ENCODE peak calls at places on chromosomes 1 and 21, in five cellular contexts. K is CD8-positive, alpha-beta memory T cell; L is cardiac muscle cell; T is brain microvascular endothelial cell; F is ovary. M is an unnamed sample.
A peak's percentile ranks its signal among the peaks of the same experiment; 100 is the strongest.

GRCh38 chr1:212952596-212952995 is 2.3 kb downstream of the VASH2 start:
- DNase-seq in K (no peak), L (no peak), T (no peak), F (no peak), M (no peak)

GRCh38 chr1:31868862-31869261 is 53.0 kb upstream of the SPOCD1 start:
- DNase-seq in K (no peak), L (no peak), T (no peak), F (no peak), M (no peak)

GRCh38 chr1:19476440-19477190 is 8.7 kb downstream of the CAPZB start:
- DNase-seq in K (peak; percentile 56), L (no peak), T (peak; percentile 48), F (no peak), M (peak; percentile 55)

GRCh38 chr21:45404726-45405270 is at the start of gene COL18A1:
- DNase-seq in K (peak; percentile 14), L (peak; percentile 82), T (no peak), F (peak; percentile 87), M (peak; percentile 64)

GRCh38 chr1:2786329-2787162 is 14.9 kb downstream of the TTC34 start:
- DNase-seq in K (peak; percentile 60), L (no peak), T (no peak), F (no peak), M (peak; percentile 63)

GRCh38 chr1:31783846-31784245 is 19.7 kb upstream of the ADGRB2 start:
- DNase-seq in K (no peak), L (no peak), T (no peak), F (peak; percentile 23), M (peak; percentile 27)

GRCh38 chr1:61618755-61619154 is 106.2 kb downstream of the TM2D1 start:
- DNase-seq in K (no peak), L (no peak), T (no peak), F (no peak), M (no peak)

GRCh38 chr1:174680101-174680500 is 232.3 kb downstream of the GPR52 start:
- DNase-seq in K (no peak), L (no peak), T (no peak), F (no peak), M (no peak)

DNA sequence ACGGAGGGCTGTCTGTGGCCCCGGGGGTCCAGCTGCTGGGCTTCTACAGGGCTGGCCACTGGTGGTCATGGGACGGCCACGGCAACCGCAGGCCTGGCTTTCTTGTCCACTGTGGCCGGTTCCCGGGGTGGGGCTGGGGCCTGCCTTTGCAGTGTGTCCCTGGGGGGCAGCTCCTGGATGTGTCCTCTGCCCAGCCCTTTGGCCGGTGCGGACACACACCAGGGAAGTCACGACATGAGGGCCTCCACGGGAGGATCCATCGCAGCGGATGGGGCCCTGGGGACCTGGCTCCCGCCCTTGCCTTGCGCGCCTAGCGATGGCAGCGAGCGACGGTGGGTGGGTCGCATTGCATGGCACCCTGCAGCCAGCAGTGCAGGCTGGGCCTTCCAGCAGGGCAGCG is 18.0 kb downstream of the PFKL start:
- DNase-seq in K (no peak), L (no peak), T (no peak), F (no peak), M (no peak)
- H3K4me3 ChIP-seq in K (no peak overlapping the region), L (no peak overlapping the region), T (no peak overlapping the region), F (no peak overlapping the region), M (no peak overlapping the region)

DNA sequence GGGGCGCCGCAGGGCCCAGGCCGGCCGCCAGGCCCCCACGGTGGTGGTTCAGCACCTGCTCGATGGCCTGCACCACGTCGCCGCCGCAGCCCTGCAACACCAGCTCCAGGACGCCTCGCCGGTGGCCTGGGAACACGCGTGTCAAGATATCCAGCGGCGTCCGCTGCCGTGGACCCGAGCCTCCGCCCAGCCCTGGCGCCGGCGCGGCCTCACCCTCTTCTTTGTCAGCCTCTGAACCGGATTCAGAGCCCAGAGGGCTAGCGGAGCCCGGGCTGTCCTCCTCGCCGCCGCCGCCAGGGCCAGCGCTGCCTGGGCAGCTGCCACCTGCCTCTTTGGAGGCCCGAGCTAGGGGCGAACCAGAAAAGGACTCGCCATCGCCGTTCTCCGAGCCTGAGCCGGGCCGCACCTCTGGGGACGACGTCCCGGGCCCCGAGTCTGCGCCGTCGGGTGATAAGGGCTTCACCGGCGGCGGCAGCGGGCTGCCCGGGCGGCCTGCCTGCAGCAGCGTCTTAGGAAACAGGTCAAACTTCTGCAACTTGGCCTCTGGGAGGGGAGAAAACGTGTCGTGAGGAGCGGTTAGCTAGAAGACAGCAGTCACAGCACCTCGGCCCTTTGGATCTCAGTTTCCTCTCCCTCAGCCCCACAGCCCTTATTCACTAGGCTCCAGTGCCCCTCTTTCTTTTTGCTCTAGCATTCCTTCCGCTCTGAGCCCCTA is 3.9 kb downstream of the DMRTA2 start:
- DNase-seq in K (no peak), L (no peak), T (no peak), F (no peak), M (no peak)
- H3K27me3 ChIP-seq in K (peaks cover 22% of the 10 kb centered on the region), L (peaks cover 100% of the 10 kb centered on the region), T (peaks cover 96% of the 10 kb centered on the region), F (peaks cover 18% of the 10 kb centered on the region), M (peaks cover 97% of the 10 kb centered on the region)

DNA sequence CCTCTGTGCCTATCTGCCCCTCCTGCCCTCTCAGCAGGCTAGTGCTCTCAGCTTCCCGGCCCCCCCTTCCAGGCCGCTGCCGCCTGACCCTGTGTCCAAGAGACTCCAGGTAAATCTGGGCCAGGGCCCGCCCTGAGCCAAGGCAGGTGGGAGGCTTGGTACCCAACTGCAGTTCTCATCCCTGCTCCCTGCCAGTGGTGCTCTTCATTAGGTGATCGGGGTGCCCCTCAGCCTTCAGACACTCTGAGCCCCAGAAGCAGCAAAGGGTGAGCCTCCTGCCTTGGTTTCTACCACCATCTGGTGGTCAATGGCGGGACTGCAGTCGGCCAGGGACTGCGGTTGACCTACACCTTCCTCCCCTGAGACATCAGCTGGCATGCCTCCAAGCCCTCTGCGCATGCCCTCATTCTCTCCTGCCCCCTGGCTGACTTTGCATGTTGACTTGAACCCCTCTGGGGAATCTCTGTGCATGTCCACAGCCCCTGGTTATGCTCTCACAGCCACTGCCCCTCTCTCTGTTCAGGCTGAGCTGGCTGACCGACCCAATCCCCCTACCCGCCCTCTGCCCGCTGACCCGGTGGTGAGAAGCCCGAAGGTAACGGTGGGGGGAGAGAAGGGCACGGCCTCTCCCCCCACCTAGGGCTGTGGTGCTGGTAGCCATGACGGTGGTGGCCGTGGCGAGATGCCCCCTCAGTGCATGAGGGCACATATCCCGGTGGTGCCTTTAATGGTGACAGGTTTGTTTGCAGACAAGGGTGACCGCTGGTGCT is 2.0 kb upstream of the EFNA4 start:
- DNase-seq in K (peak; percentile 95), L (peak; percentile 90), T (peak; percentile 81), F (peak; percentile 92), M (peak; percentile 88)
- H3K4me3 ChIP-seq in K (no peak overlapping the region), L (no peak overlapping the region), T (no peak overlapping the region), F (no peak overlapping the region), M (no peak overlapping the region)

GRCh38 chr1:154777151-154777550 is 92.9 kb downstream of the KCNN3 start:
- DNase-seq in K (no peak), L (no peak), T (no peak), F (no peak), M (no peak)
- H3K27me3 ChIP-seq in K (no peaks in the 10 kb centered on the region), L (no peaks in the 10 kb centered on the region), T (no peaks in the 10 kb centered on the region), F (no peaks in the 10 kb centered on the region), M (no peaks in the 10 kb centered on the region)

DNA sequence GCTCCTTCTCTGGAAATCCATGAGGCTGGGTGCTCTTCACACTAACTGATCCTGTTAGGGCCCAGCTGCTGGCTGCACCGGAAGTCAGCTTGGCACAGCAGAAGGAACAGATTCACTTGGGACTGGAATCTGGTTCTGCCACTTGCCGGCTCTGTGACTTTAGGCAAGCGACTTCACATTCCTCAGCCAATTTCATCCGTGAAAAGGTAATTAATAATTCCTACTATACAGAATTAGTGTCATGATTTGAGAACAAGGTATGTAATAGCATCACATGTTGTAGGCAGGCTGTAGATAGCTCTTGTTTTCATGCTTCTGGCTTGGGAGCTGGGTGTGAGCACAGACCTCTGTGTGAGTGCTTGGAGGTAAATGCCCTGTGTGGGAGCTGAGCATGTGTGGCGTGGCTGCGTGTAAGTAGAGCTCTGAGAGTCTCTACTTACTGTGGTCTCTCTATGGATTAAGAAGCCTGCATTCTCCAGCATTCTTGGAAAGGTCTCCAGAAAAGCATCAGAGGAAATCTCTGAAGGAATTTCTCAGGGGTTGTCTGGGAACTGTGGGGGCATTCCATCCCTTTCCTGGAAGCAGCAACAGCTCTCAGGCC is 47.5 kb upstream of the PPM1J start:
- DNase-seq in K (no peak), L (no peak), T (peak; percentile 5), F (no peak), M (peak; percentile 68)
- H3K4me3 ChIP-seq in K (no peak overlapping the region), L (no peak overlapping the region), T (no peak overlapping the region), F (no peak overlapping the region), M (no peak overlapping the region)

DNA sequence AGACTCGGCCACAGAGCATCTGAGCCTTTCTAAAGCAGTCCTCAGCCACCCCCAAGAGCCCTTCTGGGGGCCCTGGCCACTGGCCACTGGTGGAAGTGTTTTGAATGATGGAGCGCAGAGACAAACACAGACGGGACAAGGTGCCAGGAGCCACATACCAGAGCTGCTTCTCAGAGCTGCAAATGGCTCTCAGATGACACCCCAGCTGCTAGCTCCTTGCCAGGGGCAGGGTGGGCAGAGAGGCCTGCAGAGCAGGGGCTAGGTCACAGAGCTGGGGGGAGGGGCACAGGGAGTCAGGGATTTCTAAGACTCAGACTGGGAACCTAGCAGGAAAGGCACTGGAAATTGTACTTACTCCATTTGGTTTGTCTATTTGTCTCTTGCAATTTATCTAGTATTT is 30.4 kb downstream of the KCNN3 start:
- DNase-seq in K (no peak), L (peak; percentile 62), T (no peak), F (no peak), M (peak; percentile 65)
- H3K27me3 ChIP-seq in K (no peaks in the 10 kb centered on the region), L (no peaks in the 10 kb centered on the region), T (no peaks in the 10 kb centered on the region), F (no peaks in the 10 kb centered on the region), M (no peaks in the 10 kb centered on the region)

DNA sequence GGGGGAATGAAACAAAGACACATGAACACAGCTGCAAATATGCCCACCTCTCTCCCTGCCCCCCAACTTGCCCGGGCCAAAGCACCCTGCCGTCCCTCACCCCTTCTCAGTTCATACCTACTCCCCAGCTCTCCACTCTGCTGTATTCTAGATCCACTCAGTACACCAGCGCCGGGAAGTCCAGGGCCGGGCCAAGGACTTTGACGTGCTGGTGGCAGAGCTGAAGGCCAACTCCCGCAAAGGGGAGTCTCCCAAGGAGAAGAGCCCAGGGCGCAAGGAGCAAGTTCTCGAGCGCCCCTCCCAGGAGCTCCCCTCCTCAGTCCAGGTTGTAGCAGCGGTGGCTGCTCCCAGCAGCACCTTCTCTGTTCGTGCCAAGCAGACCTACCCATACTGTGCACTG is 5.0 kb downstream of the ATXN7L2 start:
- DNase-seq in K (no peak), L (no peak), T (no peak), F (no peak), M (no peak)
- H3K4me3 ChIP-seq in K (no peak overlapping the region), L (no peak overlapping the region), T (no peak overlapping the region), F (no peak overlapping the region), M (no peak overlapping the region)

GRCh38 chr1:205066221-205066818 is 17.9 kb downstream of the TMEM81 start:
- DNase-seq in K (no peak), L (no peak), T (no peak), F (no peak), M (no peak)

GRCh38 chr1:205068457-205069035 is 15.7 kb downstream of the TMEM81 start:
- DNase-seq in K (no peak), L (no peak), T (no peak), F (no peak), M (no peak)

GRCh38 chr1:205067031-205067430 is 17.2 kb downstream of the TMEM81 start:
- DNase-seq in K (no peak), L (no peak), T (no peak), F (no peak), M (no peak)

GRCh38 chr1:205069371-205070125 is 14.7 kb downstream of the TMEM81 start:
- DNase-seq in K (no peak), L (no peak), T (no peak), F (peak; percentile 42), M (no peak)

DNA sequence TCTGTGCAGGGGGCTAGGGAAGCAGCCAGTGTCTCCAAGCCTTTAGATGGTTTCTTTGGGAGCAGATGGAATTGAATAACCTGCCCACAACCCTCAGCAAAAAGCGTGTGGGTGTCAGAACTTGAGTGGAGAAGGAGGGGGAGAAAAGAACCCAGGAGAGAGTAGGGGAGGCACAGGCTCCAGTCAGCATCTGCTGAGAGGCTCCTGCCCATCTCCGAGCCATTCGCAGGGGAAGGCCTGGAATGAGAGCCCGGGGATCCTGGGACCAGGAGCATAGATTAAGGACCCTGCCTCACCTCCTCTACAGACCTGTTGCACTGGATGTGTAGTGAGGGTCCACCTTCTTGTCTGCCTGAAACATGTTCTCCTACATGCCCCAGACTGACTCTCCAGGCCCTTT is 16.3 kb downstream of the TMEM81 start:
- DNase-seq in K (no peak), L (no peak), T (no peak), F (no peak), M (no peak)
- H3K27me3 ChIP-seq in K (no peaks in the 10 kb centered on the region), L (no peaks in the 10 kb centered on the region), T (no peaks in the 10 kb centered on the region), F (no peaks in the 10 kb centered on the region), M (no peaks in the 10 kb centered on the region)

M was measured in lower lobe of right lung.